ENCODE peak calls at places on chromosome 11, in seven cellular contexts. S, M, Z, D, R, T and P are unnamed samples.

GRCh38 chr11:35045219-35045819 is 93.7 kb upstream of the CD44 start:
- DNase-seq in Z (no peak), R (no peak), M (no peak), D (no peak), S (no peak), T (peak), P (no peak)

GRCh38 chr11:116360542-116360941 is 412.2 kb downstream of the BUD13 start:
- DNase-seq in T (no peak), D (no peak), Z (no peak), S (no peak), M (no peak), R (no peak), P (no peak)

GRCh38 chr11:47171856-47172255 is 4.8 kb downstream of the ARFGAP2 start:
- DNase-seq in T (peak), D (no peak), R (no peak), M (no peak), S (no peak), Z (no peak), P (no peak)

GRCh38 chr11:127115844-127116243 is 115.3 kb upstream of the KIRREL3 start:
- DNase-seq in S (no peak), D (no peak), T (no peak), Z (no peak), R (no peak), M (no peak), P (no peak)

GRCh38 chr11:57764527-57764926 is 2.9 kb downstream of the CTNND1 start:
- DNase-seq in T (no peak), M (no peak), D (no peak), Z (no peak), S (no peak), R (no peak), P (no peak)

GRCh38 chr11:12258451-12258850 is 118.9 kb upstream of the PARVA start:
- DNase-seq in T (no peak), D (no peak), R (no peak), M (peak), S (no peak), Z (no peak), P (no peak)

GRCh38 chr11:130066338-130066737 is 3.4 kb upstream of the APLP2 start:
- DNase-seq in M (no peak), R (no peak), T (no peak), D (no peak), S (no peak), Z (no peak), P (no peak)

GRCh38 chr11:17296852-17297559 is 20.5 kb downstream of the NUCB2 start:
- DNase-seq in Z (no peak), S (no peak), T (no peak), M (no peak), R (no peak), D (no peak), P (no peak)

GRCh38 chr11:13535819-13536218 is 40.0 kb upstream of the PTH start:
- DNase-seq in Z (no peak), R (no peak), T (no peak), S (no peak), M (no peak), D (no peak), P (no peak)